ENCODE peak calls at places on chromosomes 7 and 10, in six cellular contexts. Y, X, R, A, E and K are unnamed samples. For H3K79me2, the result is how much of the 10 kb centered on the place peaks cover.

GRCh38 chr10:111429288-111430028 is 352.6 kb downstream of the ADRA2A start:
- DNase-seq in E (no peak), A (no peak), Y (peak), R (no peak), X (no peak), K (no peak)

GRCh38 chr7:144384555-144385245 is 18.8 kb downstream of the NOBOX start:
- DNase-seq in Y (no peak), R (peak), X (peak), E (peak), A (peak), K (peak)

GRCh38 chr10:92691591-92692084 is 1.9 kb downstream of the HHEX start:
- DNase-seq in E (no peak), R (no peak), A (no peak), X (no peak), Y (no peak), K (no peak)

GRCh38 chr10:95881316-95881715 is 26.5 kb upstream of the CC2D2B start:
- DNase-seq in A (no peak), Y (no peak), X (no peak), R (no peak), E (no peak), K (no peak)

GRCh38 chr7:28818996-28819395 is 139.1 kb downstream of the TRIL start:
- DNase-seq in Y (no peak), X (no peak), R (no peak), E (no peak), A (peak), K (no peak)

GRCh38 chr10:79487296-79488194 is 24.8 kb upstream of the EIF5AL1 start:
- DNase-seq in E (peak), A (peak), R (peak), Y (peak), X (peak), K (no peak)

GRCh38 chr7:97006146-97006950 is 995 bp downstream of the DLX6 start:
- DNase-seq in R (no peak), X (peak), A (peak), E (peak), Y (peak), K (no peak)

GRCh38 chr10:86668297-86669165 is at the start of gene LDB3:
- DNase-seq in Y (no peak), R (no peak), X (peak), A (no peak), E (peak), K (peak)

GRCh38 chr10:43043342-43043772 is 33.5 kb upstream of the RET start:
- DNase-seq in E (no peak), A (no peak), R (no peak), Y (no peak), X (no peak), K (no peak)

GRCh38 chr7:128920913-128921582 is 10.5 kb upstream of the KCP start:
- DNase-seq in X (no peak), E (no peak), R (no peak), A (no peak), Y (no peak), K (peak)

GRCh38 chr10:47374611-47375536 is 9.2 kb downstream of the ZNF488 start:
- DNase-seq in Y (peak), A (no peak), R (no peak), X (peak), E (peak), K (no peak)

GRCh38 chr7:40899151-40899550 is 764.3 kb downstream of the SUGCT start:
- DNase-seq in X (no peak), Y (no peak), R (no peak), A (no peak), E (no peak), K (peak)

GRCh38 chr7:104862719-104863118 is 151.3 kb upstream of the KMT2E start:
- DNase-seq in E (no peak), A (no peak), X (no peak), Y (peak), R (peak), K (no peak)

GRCh38 chr10:63711361-63711760 is 190.2 kb downstream of the REEP3 start:
- DNase-seq in R (no peak), X (peak), Y (no peak), A (no peak), E (peak), K (no peak)

GRCh38 chr7:141737118-141737835 is 881 bp upstream of the SSBP1 start:
- DNase-seq in Y (peak), A (peak), R (no peak), X (peak), E (no peak), K (peak)

GRCh38 chr10:74058658-74059057 is 60.7 kb downstream of the VCL start:
- DNase-seq in X (no peak), A (no peak), E (peak), Y (no peak), R (peak), K (no peak)

GRCh38 chr7:50799873-50800272 is 17.2 kb upstream of the GRB10 start:
- DNase-seq in A (no peak), Y (no peak), E (no peak), X (no peak), R (no peak), K (no peak)

GRCh38 chr7:73899731-73900142 is 38.8 kb downstream of the TMEM270 start:
- DNase-seq in A (no peak), Y (peak), E (peak), X (peak), R (no peak), K (peak)

GRCh38 chr7:35691827-35692307 is 3.1 kb downstream of the HERPUD2 start:
- DNase-seq in A (no peak), E (no peak), Y (peak), X (no peak), R (no peak), K (no peak)

GRCh38 chr10:48805848-48806247 is 121.2 kb downstream of the WDFY4 start:
- DNase-seq in X (no peak), R (no peak), A (no peak), Y (peak), E (no peak), K (no peak)

GRCh38 chr7:33979807-33980355 is 74.5 kb downstream of the BMPER start:
- DNase-seq in A (peak), X (peak), E (peak), R (no peak), Y (peak), K (no peak)

GRCh38 chr7:111986601-111987000 is 219.6 kb downstream of the DOCK4 start:
- DNase-seq in Y (no peak), A (no peak), R (no peak), E (no peak), X (peak), K (no peak)

GRCh38 chr7:30933124-30933893 is 21.7 kb downstream of the AQP1 start:
- DNase-seq in X (no peak), R (no peak), Y (no peak), A (no peak), E (no peak), K (no peak)

GRCh38 chr7:38846280-38846679 is 62.7 kb downstream of the VPS41 start:
- DNase-seq in X (peak), A (no peak), Y (no peak), R (no peak), E (peak), K (no peak)

GRCh38 chr7:156494960-156495359 is 145.6 kb upstream of the RNF32 start:
- DNase-seq in Y (no peak), X (no peak), A (no peak), E (no peak), R (no peak), K (no peak)

GRCh38 chr10:58818889-58819288 is 306.2 kb downstream of the BICC1 start:
- DNase-seq in R (no peak), Y (peak), E (peak), A (peak), X (peak), K (no peak)

GRCh38 chr10:514137-514671 is 175.3 kb downstream of the DIP2C start:
- DNase-seq in E (no peak), X (no peak), A (no peak), R (no peak), Y (no peak), K (no peak)
- H3K79me2 ChIP-seq in E (under half), X (under half), A (under half), R (under half), Y (half or more), K (under half)

DNA sequence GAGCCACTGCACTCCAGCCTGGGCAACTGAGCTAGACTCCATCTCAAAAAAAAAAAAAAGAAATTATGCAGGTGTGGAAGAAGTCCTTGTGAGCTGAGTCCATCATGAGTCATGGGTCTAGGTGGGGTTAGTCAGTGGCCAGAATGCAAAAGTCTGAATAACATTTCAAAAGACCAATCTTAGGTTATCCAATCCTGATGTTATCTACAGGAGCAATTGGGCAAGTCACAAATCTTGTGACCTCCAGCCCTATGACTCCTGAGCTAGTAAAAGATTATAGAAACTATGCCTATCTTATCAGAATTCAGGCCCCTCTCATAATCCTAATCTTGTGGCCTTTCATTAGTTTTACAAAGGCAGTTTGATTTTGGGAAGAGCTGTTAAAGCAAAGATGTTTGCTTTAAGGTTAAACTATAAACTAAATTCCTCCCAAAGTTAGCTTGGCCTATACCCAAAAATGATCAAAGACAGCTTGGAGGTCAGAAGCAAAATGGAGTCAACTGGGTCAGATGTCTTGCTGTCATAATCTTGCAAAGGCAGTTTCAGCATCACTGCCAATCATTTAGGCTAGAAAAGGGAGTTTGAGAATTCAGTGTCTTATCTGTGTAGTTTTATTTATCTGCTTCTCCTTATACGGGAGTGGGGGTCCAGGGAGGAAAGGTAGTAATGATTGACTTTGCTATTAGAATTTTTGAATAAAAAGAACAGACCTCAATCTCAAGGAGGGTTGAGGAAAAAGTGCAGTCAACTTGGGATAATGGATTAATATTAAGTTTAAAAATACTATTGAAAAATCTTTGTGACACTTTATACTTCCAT is 71.2 kb upstream of the TRIM24 start:
- DNase-seq in A (peak), Y (no peak), R (no peak), X (no peak), E (no peak), K (peak)
- H3K27ac ChIP-seq in A (no peak), Y (no peak), R (no peak), X (no peak), E (no peak), K (peak)

DNA sequence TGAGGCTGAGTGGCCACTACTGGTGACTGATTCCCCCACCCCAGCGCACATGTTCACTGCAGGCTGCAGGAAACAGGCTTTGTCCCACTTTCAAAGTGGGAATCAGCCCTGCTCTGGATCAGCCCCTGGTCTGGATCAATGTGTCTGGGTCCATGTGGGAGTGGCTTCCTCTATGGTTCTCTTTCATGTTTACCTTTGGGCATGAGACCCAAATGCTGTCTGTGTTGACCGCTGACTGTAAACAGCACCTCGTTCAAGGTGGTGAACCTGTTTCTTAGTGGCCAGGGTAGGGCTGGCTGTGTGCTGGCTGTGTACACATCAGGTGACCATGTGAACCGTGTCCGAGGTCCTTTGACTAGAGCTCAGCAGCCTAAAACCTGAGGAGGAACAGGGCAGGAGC is 121.8 kb downstream of the CAMK1D start:
- DNase-seq in X (no peak), E (no peak), R (no peak), A (no peak), Y (no peak), K (no peak)
- H3K79me2 ChIP-seq in X (under half), E (under half), R (under half), A (under half), Y (under half), K (under half)

GRCh38 chr7:150336746-150337145 is 4.7 kb downstream of the RARRES2 start:
- DNase-seq in A (no peak), R (no peak), E (no peak), Y (no peak), X (no peak), K (no peak)
- H3K27ac ChIP-seq in A (no peak), R (no peak), E (no peak), Y (no peak), X (no peak), K (no peak)

GRCh38 chr7:22319424-22320403 is 37.2 kb downstream of the RAPGEF5 start:
- DNase-seq in X (no peak), R (no peak), A (no peak), Y (no peak), E (no peak), K (no peak)
- H3K79me2 ChIP-seq in X (under half), R (under half), A (under half), Y (under half), E (under half), K (under half)

GRCh38 chr10:53646525-53646924 is 873.9 kb upstream of the MBL2 start:
- DNase-seq in R (no peak), A (no peak), E (no peak), Y (no peak), X (no peak), K (no peak)

GRCh38 chr10:53650794-53651193 is 878.2 kb upstream of the MBL2 start:
- DNase-seq in A (peak), X (no peak), R (no peak), E (no peak), Y (no peak), K (no peak)
- H3K27ac ChIP-seq in A (no peak), X (no peak), R (no peak), E (no peak), Y (no peak), K (no peak)

GRCh38 chr10:76055963-76056362 is 624.5 kb downstream of the LRMDA start:
- DNase-seq in A (no peak), R (no peak), Y (no peak), E (no peak), X (no peak), K (no peak)
- H3K79me2 ChIP-seq in A (under half), R (under half), Y (under half), E (under half), X (under half), K (under half)

DNA sequence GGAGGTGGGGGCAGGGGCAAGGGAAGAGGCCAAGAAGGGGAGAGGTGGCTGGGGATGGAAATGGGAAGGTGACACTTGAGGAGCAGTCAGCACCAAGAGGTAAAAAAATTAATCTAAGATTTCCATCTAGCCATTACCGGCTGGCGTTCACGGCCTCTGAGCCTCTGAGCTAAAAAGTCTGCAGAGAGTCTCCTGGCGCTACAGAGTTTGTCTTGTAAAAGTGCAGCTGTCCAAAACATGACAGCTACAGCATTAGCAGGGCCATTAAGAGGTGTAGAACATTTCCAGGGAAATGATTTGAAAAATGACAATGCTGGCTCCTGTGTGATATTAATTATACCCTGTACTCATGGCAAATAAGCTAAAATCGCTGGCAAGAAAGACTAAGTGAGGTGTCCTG is 167.6 kb downstream of the LRMDA start:
- DNase-seq in E (no peak), A (no peak), Y (no peak), R (no peak), X (no peak), K (no peak)
- H3K27ac ChIP-seq in E (no peak), A (no peak), Y (no peak), R (no peak), X (no peak), K (no peak)